ENCODE peak calls at places on chromosomes 11 and 22, in nine cellular contexts. J is gastrocnemius medialis; L is tibial nerve; F is naive thymus-derived CD4-positive, alpha-beta T cell; N is MM.1S; X is GM23248; Y is small intestine; E is tibial artery; U is testis. D is an unnamed sample.

GRCh38 chr11:16603890-16604783 is 134.3 kb upstream of the C11orf58 start:
- DNase-seq in U (peak; percentile 72), E (peak; percentile 49), F (no peak), J (peak; percentile 83), X (peak; percentile 48), L (peak; percentile 50), N (peak; percentile 32), Y (peak; percentile 39), D (peak; percentile 88)

GRCh38 chr11:127864861-127865260 is 722.5 kb downstream of the ETS1 start:
- DNase-seq in Y (no peak), F (no peak), E (no peak), U (no peak), J (no peak), L (no peak), N (no peak), X (no peak), D (no peak)

GRCh38 chr11:72703281-72704008 is 29.2 kb upstream of the PDE2A start:
- DNase-seq in E (peak; percentile 66), J (no peak), F (no peak), L (peak; percentile 58), Y (no peak), U (peak; percentile 79), N (no peak), X (peak; percentile 87), D (peak; percentile 94)

GRCh38 chr11:73227571-73228211 is 9.6 kb downstream of the P2RY2 start:
- DNase-seq in Y (peak; percentile 78), U (no peak), E (no peak), J (no peak), L (no peak), F (no peak), X (no peak), N (no peak), D (peak; percentile 23)

GRCh38 chr11:43681543-43681942 is 1.0 kb downstream of the HSD17B12 start:
- DNase-seq in N (no peak), J (no peak), L (no peak), X (peak; percentile 52), F (no peak), U (no peak), Y (peak; percentile 48), E (no peak), D (no peak)

GRCh38 chr11:120601566-120601965 is 90.0 kb downstream of the GRIK4 start:
- DNase-seq in N (no peak), E (no peak), U (no peak), L (no peak), J (no peak), X (peak; percentile 48), Y (no peak), F (no peak), D (no peak)

GRCh38 chr11:117110294-117110950 is 12.2 kb upstream of the SIK3 start:
- DNase-seq in L (no peak), F (no peak), E (no peak), N (no peak), X (no peak), U (no peak), J (no peak), Y (no peak), D (no peak)

GRCh38 chr11:85923455-85923854 is 68.3 kb downstream of the CCDC83 start:
- DNase-seq in Y (no peak), X (no peak), L (no peak), E (no peak), F (no peak), J (no peak), N (no peak), U (no peak), D (no peak)

GRCh38 chr11:122509091-122509490 is 146.4 kb upstream of the UBASH3B start:
- DNase-seq in U (no peak), Y (peak; percentile 55), L (no peak), E (no peak), J (no peak), F (no peak), N (no peak), X (no peak), D (no peak)

GRCh38 chr22:46280999-46281623 is 13.3 kb downstream of the TTC38 start:
- DNase-seq in U (no peak), Y (peak; percentile 21), E (no peak), J (peak; percentile 30), F (no peak), X (no peak), N (no peak), L (no peak), D (no peak)

GRCh38 chr11:93603671-93604070 is 57.8 kb upstream of the CEP295 start:
- DNase-seq in N (no peak), L (no peak), J (no peak), X (no peak), U (no peak), Y (no peak), E (no peak), F (no peak), D (no peak)

GRCh38 chr11:23539556-23539955 is 679.3 kb upstream of the CCDC179 start:
- DNase-seq in E (no peak), L (no peak), U (no peak), X (peak; percentile 1), J (no peak), N (no peak), Y (no peak), F (no peak), D (no peak)

GRCh38 chr11:93741094-93741881 is at the start of the genes C11orf54 and TAF1D:
- DNase-seq in X (peak; percentile 100), L (peak; percentile 98), N (peak; percentile 99), E (peak; percentile 98), J (peak; percentile 98), U (peak; percentile 98), Y (peak; percentile 99), F (peak; percentile 95), D (peak; percentile 99)

GRCh38 chr22:28369849-28370248 is 309.8 kb downstream of the TTC28 start:
- DNase-seq in U (no peak), Y (peak; percentile 65), X (peak; percentile 1), L (no peak), N (no peak), E (no peak), J (no peak), F (no peak), D (no peak)

GRCh38 chr22:20656516-20656901 is 117.4 kb upstream of the SERPIND1 start:
- DNase-seq in U (no peak), N (no peak), J (no peak), E (no peak), X (no peak), L (no peak), F (no peak), Y (no peak), D (no peak)

GRCh38 chr11:800473-800872 is 2.4 kb upstream of the SLC25A22 start:
- DNase-seq in L (no peak), X (no peak), Y (no peak), J (no peak), N (no peak), U (no peak), F (no peak), E (no peak), D (no peak)

GRCh38 chr11:100675115-100675650 is 11.9 kb upstream of the ARHGAP42 start:
- DNase-seq in N (no peak), U (no peak), E (no peak), L (no peak), F (no peak), J (no peak), X (no peak), Y (no peak), D (no peak)

GRCh38 chr11:27248430-27249207 is 114.4 kb downstream of the CCDC34 start:
- DNase-seq in J (no peak), X (peak; percentile 23), E (no peak), Y (no peak), U (no peak), N (no peak), L (no peak), F (no peak), D (peak; percentile 27)

GRCh38 chr11:131425285-131425684 is 54.9 kb downstream of the NTM start:
- DNase-seq in X (no peak), F (no peak), J (no peak), E (no peak), N (no peak), L (no peak), U (no peak), Y (peak; percentile 56), D (no peak)

GRCh38 chr11:65452806-65453490 is 30.4 kb downstream of the NEAT1 start:
- DNase-seq in J (no peak), X (peak; percentile 96), L (no peak), N (no peak), F (no peak), U (no peak), Y (no peak), E (peak; percentile 68), D (no peak)
- H3K27ac ChIP-seq in J (peak overlapping the region; percentile 90), X (peak overlapping the region; percentile 96), L (no peak overlapping the region), N (no peak overlapping the region), F (no peak overlapping the region), U (no peak overlapping the region), Y (peak overlapping the region; percentile 82), E (peak overlapping the region; percentile 79), D (peak overlapping the region; percentile 64)

GRCh38 chr11:2728128-2728662 is 28.4 kb upstream of the KCNQ1OT1 start:
- DNase-seq in N (no peak), J (no peak), F (no peak), X (no peak), E (no peak), Y (no peak), U (no peak), L (no peak), D (no peak)
- H3K27me3 ChIP-seq in N (no peaks in the 10 kb centered on the region), J (no peaks in the 10 kb centered on the region), F (no peaks in the 10 kb centered on the region), X (peaks cover 21% of the 10 kb centered on the region), E (no peaks in the 10 kb centered on the region), Y (no peaks in the 10 kb centered on the region), U (no peaks in the 10 kb centered on the region), L (no peaks in the 10 kb centered on the region), D (no peaks in the 10 kb centered on the region)

DNA sequence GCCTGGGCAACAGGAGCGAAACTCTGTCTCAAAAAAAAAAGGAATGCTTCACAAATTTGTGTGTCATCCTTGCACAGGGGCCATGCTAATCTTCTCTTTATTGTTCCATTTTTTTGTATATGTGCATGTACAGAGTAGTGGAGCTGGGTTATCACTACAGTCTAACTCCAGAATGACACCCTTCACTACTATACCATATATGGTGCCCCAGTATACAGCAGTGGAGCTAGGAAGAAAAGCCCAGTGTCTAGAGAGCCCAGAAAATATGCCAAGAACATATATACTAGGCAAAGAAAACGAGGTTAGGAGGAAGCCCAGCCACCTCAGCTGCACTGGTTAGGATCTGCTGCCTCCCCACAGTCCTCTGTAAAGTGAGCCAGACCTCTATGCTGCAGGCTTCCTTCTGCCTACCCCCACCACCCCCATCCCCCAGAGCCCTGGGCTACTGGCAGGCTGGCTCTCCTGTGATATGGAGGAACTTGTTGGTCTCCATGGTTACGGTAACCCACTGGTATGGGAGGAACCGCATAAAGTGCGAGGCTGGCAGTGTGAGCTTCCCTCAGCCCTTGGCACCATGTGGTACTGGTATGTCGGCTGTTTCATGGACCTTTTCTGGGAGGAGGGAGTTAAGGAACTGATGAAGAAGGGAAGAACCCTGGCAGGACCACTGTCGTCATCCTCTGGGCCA is 34.3 kb downstream of the RCOR2 start:
- DNase-seq in Y (no peak), J (no peak), X (no peak), N (no peak), U (peak; percentile 26), E (peak; percentile 34), L (no peak), F (peak; percentile 43), D (peak; percentile 63)
- H3K27ac ChIP-seq in Y (no peak overlapping the region), J (no peak overlapping the region), X (no peak overlapping the region), N (no peak overlapping the region), U (no peak overlapping the region), E (no peak overlapping the region), L (no peak overlapping the region), F (no peak overlapping the region), D (no peak overlapping the region)

GRCh38 chr22:26308467-26308866 is 120.6 kb upstream of the ASPHD2 start:
- DNase-seq in U (no peak), Y (no peak), X (no peak), F (no peak), J (no peak), L (no peak), N (no peak), E (no peak), D (no peak)
- H3K27me3 ChIP-seq in U (no peaks in the 10 kb centered on the region), Y (no peaks in the 10 kb centered on the region), X (peaks cover 40% of the 10 kb centered on the region), F (peaks cover 3% of the 10 kb centered on the region), J (peaks cover 9% of the 10 kb centered on the region), L (no peaks in the 10 kb centered on the region), N (peaks cover 86% of the 10 kb centered on the region), E (no peaks in the 10 kb centered on the region), D (peaks cover 3% of the 10 kb centered on the region)